ENCODE peak calls at places on chromosome 12, in five cellular contexts. One of them, this sample, is unnamed.

GRCh38 chr12:26715232-26715631 is 117.8 kb downstream of the ITPR2 start:
- DNase-seq in MV-4-11: no peak
- DNase-seq in heart left ventricle: no peak
- DNase-seq in upper lobe of right lung: no peak
- DNase-seq in WTC11: no peak
- DNase-seq in this sample: no peak

GRCh38 chr12:67287311-67287710 is 18.2 kb downstream of the CAND1 start:
- DNase-seq in WTC11: no peak
- DNase-seq in upper lobe of right lung: no peak
- DNase-seq in heart left ventricle: no peak
- DNase-seq in MV-4-11: no peak
- DNase-seq in this sample: no peak

GRCh38 chr12:115343008-115343407 is 659.0 kb upstream of the TBX3 start:
- DNase-seq in MV-4-11: no peak
- DNase-seq in WTC11: no peak
- DNase-seq in upper lobe of right lung: no peak
- DNase-seq in heart left ventricle: no peak
- DNase-seq in this sample: no peak

GRCh38 chr12:124087251-124088141 is 114.5 kb downstream of the ZNF664 start:
- DNase-seq in WTC11: no peak
- DNase-seq in MV-4-11: no peak
- DNase-seq in heart left ventricle: no peak
- DNase-seq in upper lobe of right lung: no peak
- DNase-seq in this sample: peak; percentile 22

GRCh38 chr12:93173178-93173957 is 204.4 kb upstream of the NUDT4 start:
- DNase-seq in upper lobe of right lung: no peak
- DNase-seq in WTC11: no peak
- DNase-seq in MV-4-11: no peak
- DNase-seq in heart left ventricle: no peak
- DNase-seq in this sample: no peak

GRCh38 chr12:1801285-1801975 is 18.9 kb upstream of the LRTM2 start:
- DNase-seq in upper lobe of right lung: peak; percentile 38
- DNase-seq in heart left ventricle: peak; percentile 46
- DNase-seq in WTC11: no peak
- DNase-seq in MV-4-11: no peak
- DNase-seq in this sample: no peak

GRCh38 chr12:11777962-11778361 is 128.5 kb downstream of the ETV6 start:
- DNase-seq in heart left ventricle: no peak
- DNase-seq in upper lobe of right lung: no peak
- DNase-seq in WTC11: no peak
- DNase-seq in MV-4-11: peak; percentile 51
- DNase-seq in this sample: no peak

GRCh38 chr12:113138826-113139225 is 3.3 kb upstream of the RASAL1 start:
- DNase-seq in upper lobe of right lung: no peak
- DNase-seq in MV-4-11: no peak
- DNase-seq in WTC11: no peak
- DNase-seq in heart left ventricle: peak; percentile 40
- DNase-seq in this sample: no peak

GRCh38 chr12:55933158-55933798 is 2.3 kb downstream of the DGKA start:
- DNase-seq in heart left ventricle: no peak
- DNase-seq in WTC11: no peak
- DNase-seq in MV-4-11: peak; percentile 12
- DNase-seq in upper lobe of right lung: no peak
- DNase-seq in this sample: no peak

GRCh38 chr12:86170051-86170450 is 86.1 kb downstream of the MGAT4C start:
- DNase-seq in heart left ventricle: no peak
- DNase-seq in upper lobe of right lung: no peak
- DNase-seq in WTC11: no peak
- DNase-seq in MV-4-11: no peak
- DNase-seq in this sample: no peak

GRCh38 chr12:125983784-125984510 is 918.7 kb downstream of the AACS start:
- DNase-seq in heart left ventricle: no peak
- DNase-seq in WTC11: no peak
- DNase-seq in MV-4-11: no peak
- DNase-seq in upper lobe of right lung: no peak
- DNase-seq in this sample: no peak

GRCh38 chr12:113224955-113225354 is 3.7 kb downstream of the TPCN1 start:
- DNase-seq in WTC11: no peak
- DNase-seq in heart left ventricle: no peak
- DNase-seq in upper lobe of right lung: no peak
- DNase-seq in MV-4-11: no peak
- DNase-seq in this sample: no peak

GRCh38 chr12:57522887-57523705 is 472 bp downstream of the MBD6 start:
- DNase-seq in upper lobe of right lung: peak; percentile 89
- DNase-seq in WTC11: peak; percentile 72
- DNase-seq in heart left ventricle: peak; percentile 78
- DNase-seq in MV-4-11: peak; percentile 39
- DNase-seq in this sample: peak; percentile 91

GRCh38 chr12:51293693-51294092 is 23.5 kb upstream of the SMAGP start:
- DNase-seq in MV-4-11: no peak
- DNase-seq in heart left ventricle: no peak
- DNase-seq in upper lobe of right lung: no peak
- DNase-seq in WTC11: no peak
- DNase-seq in this sample: no peak

GRCh38 chr12:131082795-131083194 is 129.1 kb downstream of the ADGRD1 start:
- DNase-seq in upper lobe of right lung: peak; percentile 52
- DNase-seq in MV-4-11: no peak
- DNase-seq in WTC11: peak; percentile 4
- DNase-seq in heart left ventricle: no peak
- DNase-seq in this sample: peak; percentile 69

GRCh38 chr12:93361159-93361919 is 16.4 kb upstream of the NUDT4 start:
- DNase-seq in upper lobe of right lung: no peak
- DNase-seq in WTC11: no peak
- DNase-seq in heart left ventricle: no peak
- DNase-seq in MV-4-11: no peak
- DNase-seq in this sample: no peak

GRCh38 chr12:116880817-116881324 is 370 bp downstream of the HRK start:
- DNase-seq in heart left ventricle: no peak
- DNase-seq in upper lobe of right lung: peak; percentile 69
- DNase-seq in MV-4-11: no peak
- DNase-seq in WTC11: peak; percentile 71
- DNase-seq in this sample: no peak

This sample was measured in posterior vena cava.